ENCODE peak calls at places on chromosome 12, in seven cellular contexts. F, K, V, P, B, M and G are unnamed samples.
A peak's percentile ranks its signal among the peaks of the same experiment; 100 is the strongest.

GRCh38 chr12:113471619-113472171 is at the start of gene LHX5:
- DNase-seq in K (peak; percentile 44), B (no peak), F (no peak), V (peak; percentile 26), P (no peak), M (no peak), G (peak; percentile 17)

GRCh38 chr12:57133013-57133569 is 4.8 kb downstream of the LRP1 start:
- DNase-seq in K (no peak), B (no peak), P (no peak), F (no peak), M (no peak), V (no peak), G (no peak)

GRCh38 chr12:22530-23201 is 43.9 kb upstream of the IQSEC3 start:
- DNase-seq in V (peak; percentile 4), F (no peak), K (no peak), M (no peak), B (no peak), P (no peak), G (no peak)

GRCh38 chr12:22333186-22333745 is 1.2 kb downstream of the ST8SIA1 start:
- DNase-seq in K (no peak), M (no peak), F (no peak), B (no peak), V (no peak), P (no peak), G (no peak)

GRCh38 chr12:81598205-81598604 is 160.9 kb downstream of the PPFIA2 start:
- DNase-seq in F (no peak), K (peak; percentile 7), M (no peak), B (no peak), P (no peak), V (no peak), G (no peak)

GRCh38 chr12:83322816-83323215 is 636.1 kb downstream of the TMTC2 start:
- DNase-seq in B (no peak), M (no peak), F (no peak), V (no peak), P (no peak), K (no peak), G (no peak)

GRCh38 chr12:58621126-58621525 is 299.2 kb downstream of the LRIG3 start:
- DNase-seq in B (no peak), P (no peak), M (no peak), F (no peak), V (no peak), K (no peak), G (no peak)

GRCh38 chr12:48969160-48969771 is 2.3 kb downstream of the WNT10B start:
- DNase-seq in B (no peak), P (no peak), M (no peak), F (no peak), K (peak; percentile 35), V (no peak), G (no peak)

GRCh38 chr12:109524466-109525278 is 47.2 kb downstream of the UBE3B start:
- DNase-seq in M (no peak), V (no peak), K (no peak), B (no peak), P (no peak), F (no peak), G (no peak)

DNA sequence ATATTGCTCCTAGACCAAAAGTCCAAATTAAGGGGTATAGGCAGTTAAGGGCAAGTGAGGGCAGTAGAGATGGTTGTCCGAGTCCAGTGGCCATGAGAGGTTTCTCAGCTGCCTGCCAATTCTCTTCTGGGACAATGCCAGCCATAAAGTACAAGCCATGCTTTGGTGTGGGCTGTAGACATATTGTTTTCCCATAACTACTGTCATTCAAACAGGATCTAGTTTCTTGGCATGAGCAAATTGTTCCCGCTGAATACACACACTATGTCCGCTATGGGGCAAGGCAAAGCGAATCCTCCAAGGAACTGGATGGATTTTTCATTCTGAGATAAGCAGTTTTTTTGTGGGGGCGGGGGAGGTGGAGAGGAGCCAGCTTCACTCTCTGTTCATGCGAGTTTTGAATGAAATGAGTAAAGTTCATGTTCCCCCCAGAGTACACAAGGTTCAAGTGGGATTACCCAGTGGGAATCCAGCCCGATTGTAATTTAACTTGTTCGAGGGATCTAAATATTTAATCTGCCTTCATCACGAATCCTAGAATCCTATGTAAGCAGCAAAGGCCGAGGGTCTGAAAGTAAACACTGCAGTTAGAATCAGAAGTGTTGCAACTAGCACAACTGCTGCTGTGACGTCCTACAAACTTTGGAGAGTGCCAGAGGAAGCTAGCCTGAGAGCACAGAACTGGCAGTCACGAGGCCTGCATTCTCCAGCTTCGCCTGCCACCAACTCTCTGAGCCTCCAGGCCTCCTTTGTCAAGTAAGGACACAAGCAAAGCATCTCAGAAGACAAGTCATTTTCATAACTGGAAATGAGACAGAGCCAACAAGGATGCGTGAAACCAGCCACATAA is 137.0 kb downstream of the CRADD start:
- DNase-seq in M (no peak), B (no peak), V (peak; percentile 13), P (peak; percentile 43), K (no peak), F (no peak), G (no peak)
- TF ChIP-seq TAF1 in M (no peak), B (no peak), V (no peak), P (no peak), K (no peak), F (no peak), G (no peak)

GRCh38 chr12:19741132-19741489 is 301.8 kb downstream of the AEBP2 start:
- DNase-seq in P (no peak), K (no peak), B (no peak), M (no peak), V (no peak), F (no peak), G (no peak)

GRCh38 chr12:19740472-19741131 is 301.3 kb downstream of the AEBP2 start:
- DNase-seq in B (no peak), V (no peak), K (no peak), M (no peak), F (no peak), P (no peak), G (no peak)

GRCh38 chr12:19744760-19745218 is 305.5 kb downstream of the AEBP2 start:
- DNase-seq in K (no peak), P (no peak), M (no peak), F (no peak), V (no peak), B (no peak), G (no peak)

GRCh38 chr12:19737019-19737418 is 297.7 kb downstream of the AEBP2 start:
- DNase-seq in V (no peak), M (no peak), B (no peak), F (no peak), K (no peak), P (no peak), G (no peak)

GRCh38 chr12:19739195-19739776 is 300.0 kb downstream of the AEBP2 start:
- DNase-seq in K (peak; percentile 44), M (no peak), V (peak; percentile 12), P (peak; percentile 41), B (peak; percentile 16), F (no peak), G (peak; percentile 20)
- TF ChIP-seq TAF1 in K (no peak), M (no peak), V (no peak), P (no peak), B (no peak), F (no peak), G (no peak)

GRCh38 chr12:122853582-122854245 is 18.5 kb downstream of the HIP1R start:
- DNase-seq in M (no peak), F (no peak), K (peak; percentile 40), P (no peak), B (no peak), V (no peak), G (no peak)

GRCh38 chr12:122854554-122854953 is 19.3 kb downstream of the HIP1R start:
- DNase-seq in F (no peak), M (no peak), B (no peak), K (no peak), P (no peak), V (no peak), G (no peak)

GRCh38 chr12:122851820-122852219 is 16.6 kb downstream of the HIP1R start:
- DNase-seq in P (no peak), B (no peak), K (peak; percentile 20), F (no peak), M (no peak), V (no peak), G (no peak)

GRCh38 chr12:122850695-122851350 is 15.6 kb downstream of the HIP1R start:
- DNase-seq in B (no peak), M (no peak), P (no peak), F (no peak), V (no peak), K (peak; percentile 30), G (no peak)

DNA sequence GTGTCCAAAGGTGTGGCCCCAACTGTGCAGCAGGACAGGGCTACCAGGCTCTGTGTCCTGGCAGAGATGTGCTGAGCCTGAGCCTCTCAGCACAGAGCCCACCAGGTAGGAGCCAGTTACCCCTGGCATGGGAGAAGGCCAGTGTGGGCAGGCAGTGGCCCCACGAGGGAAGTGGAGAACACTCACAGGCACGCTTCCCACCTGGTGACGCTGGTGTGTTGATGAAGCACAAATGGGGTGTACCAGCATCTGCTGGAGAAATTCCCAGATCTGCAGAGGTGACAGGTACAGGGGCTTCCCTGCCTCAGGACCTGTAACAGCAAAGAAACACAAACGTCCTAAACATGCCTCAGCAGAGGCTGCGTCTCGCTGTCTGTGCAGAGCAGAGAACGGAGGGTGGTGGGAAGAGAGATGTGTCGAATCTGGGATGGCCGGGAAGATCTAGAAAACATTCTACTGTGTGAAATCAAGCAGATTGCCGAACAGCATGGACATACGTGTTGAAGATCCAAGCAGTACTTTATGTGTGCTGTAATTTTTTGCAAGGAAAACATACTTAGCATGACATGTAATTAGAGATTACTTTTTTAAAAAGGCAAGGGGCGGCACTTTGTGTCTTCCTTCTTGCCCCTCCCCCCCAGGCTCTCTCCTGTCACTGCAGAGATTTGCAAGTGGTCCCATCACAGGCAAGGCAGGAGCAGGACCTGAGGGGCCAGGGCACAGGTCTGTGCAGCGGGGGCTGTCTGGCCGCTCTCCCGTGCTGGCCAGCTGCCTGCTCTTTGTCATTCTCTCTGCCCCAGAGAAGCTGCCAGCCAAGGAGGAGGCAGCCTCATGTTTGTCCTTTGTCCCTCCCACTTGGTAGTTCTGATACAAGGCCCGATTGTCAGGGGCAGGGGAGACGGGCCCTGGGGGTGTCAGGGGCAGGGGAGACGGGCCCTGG is 17.3 kb downstream of the HIP1R start:
- DNase-seq in P (no peak), M (no peak), B (no peak), F (no peak), V (no peak), K (peak; percentile 90), G (no peak)
- TF ChIP-seq TAF1 in P (no peak), M (no peak), B (no peak), F (no peak), V (no peak), K (no peak), G (no peak)

DNA sequence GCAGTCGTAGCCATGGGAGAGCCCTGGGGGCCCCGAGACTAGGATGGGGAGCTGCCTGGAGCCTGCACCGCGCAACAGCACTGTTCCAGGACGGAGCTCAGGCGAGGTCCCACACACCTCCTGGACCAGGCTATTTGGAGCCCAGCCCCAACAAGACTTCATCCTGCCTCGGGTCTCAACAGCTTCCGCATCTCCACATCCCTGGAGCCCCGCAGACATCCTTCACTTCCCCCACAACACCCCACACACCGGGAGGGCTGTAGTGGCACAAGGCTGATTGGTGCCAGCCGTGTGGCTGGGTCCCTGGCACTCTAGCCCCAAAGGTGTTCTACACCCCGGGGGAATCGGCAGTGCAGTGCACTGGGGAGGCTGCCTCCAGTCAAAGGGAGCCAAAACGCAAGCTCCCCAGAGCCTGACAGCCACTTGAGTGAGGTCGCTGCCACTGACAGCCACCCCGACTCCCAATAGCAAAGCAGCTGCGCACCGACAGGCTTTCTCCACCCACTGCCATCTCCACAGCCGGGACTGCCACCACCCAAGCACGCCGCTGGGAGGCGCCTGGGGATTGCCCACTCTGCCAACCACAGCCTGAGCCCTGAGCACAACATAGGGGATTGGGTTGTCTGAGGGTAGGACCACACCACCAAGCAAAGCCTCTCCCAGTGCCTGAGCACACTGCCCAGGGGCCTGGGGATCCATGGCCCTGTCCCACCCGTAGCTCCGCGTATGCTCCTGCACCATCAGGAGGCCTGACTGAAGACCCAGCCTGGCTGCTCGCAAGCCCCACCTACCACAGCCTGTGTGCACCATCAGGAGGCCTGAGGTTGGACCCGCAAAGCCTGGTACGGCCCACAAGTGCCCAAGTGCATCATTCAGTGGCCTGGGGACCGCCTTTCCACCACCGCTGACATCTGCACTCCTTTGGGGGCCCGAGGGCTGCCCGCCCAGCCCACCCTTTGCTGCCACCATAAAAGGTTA is 13.2 kb upstream of the KLRF1 start:
- DNase-seq in M (peak; percentile 70), V (peak; percentile 46), F (peak; percentile 82), K (peak; percentile 55), P (peak; percentile 9), B (peak; percentile 23), G (peak; percentile 85)
- TF ChIP-seq TAF1 in M (peak; percentile 23), V (no peak), F (no peak), K (no peak), P (no peak), B (no peak), G (no peak)